ENCODE peak calls at places on chromosomes 6 and 20, in four cellular contexts. D, U, Y and L are unnamed samples.

GRCh38 chr6:84979541-84979940 is 215.1 kb upstream of the TBX18 start:
- DNase-seq in D (no peak), U (no peak), Y (no peak), L (peak)

GRCh38 chr6:120005292-120005976 is 655.9 kb upstream of the MAN1A1 start:
- DNase-seq in D (no peak), U (no peak), Y (no peak), L (no peak)

GRCh38 chr6:74671558-74672025 is 534.3 kb downstream of the COL12A1 start:
- DNase-seq in D (no peak), U (no peak), Y (peak), L (no peak)

GRCh38 chr6:139846538-139847321 is 472.3 kb upstream of the CITED2 start:
- DNase-seq in D (no peak), U (peak), Y (no peak), L (no peak)

GRCh38 chr20:62136283-62137091 is 6.7 kb downstream of the PSMA7 start:
- DNase-seq in D (peak), U (no peak), Y (peak), L (peak)

GRCh38 chr6:31441368-31442267 is 38.2 kb downstream of the MICA start:
- DNase-seq in D (peak), U (peak), Y (peak), L (peak)

GRCh38 chr20:38724603-38725457 is 544 bp downstream of the SLC32A1 start:
- DNase-seq in D (no peak), U (no peak), Y (no peak), L (no peak)

GRCh38 chr6:159819932-159820640 is 20.0 kb downstream of the PNLDC1 start:
- DNase-seq in D (no peak), U (no peak), Y (no peak), L (no peak)

GRCh38 chr6:17768388-17768787 is 61.7 kb upstream of the NUP153 start:
- DNase-seq in D (peak), U (no peak), Y (peak), L (peak)

GRCh38 chr6:110682460-110682853 is 132.8 kb downstream of the CDK19 start:
- DNase-seq in D (peak), U (peak), Y (peak), L (peak)

GRCh38 chr6:37033255-37033654 is 27.8 kb downstream of the FGD2 start:
- DNase-seq in D (no peak), U (no peak), Y (no peak), L (peak)

GRCh38 chr6:157274471-157275226 is 48.7 kb downstream of the TMEM242 start:
- DNase-seq in D (peak), U (peak), Y (peak), L (peak)

GRCh38 chr6:158640519-158640918 is 4.0 kb downstream of the DYNLT1 start:
- DNase-seq in D (no peak), U (no peak), Y (no peak), L (no peak)

GRCh38 chr6:26172496-26172958 is 85.3 kb downstream of the HFE start:
- DNase-seq in D (peak), U (no peak), Y (no peak), L (peak)

GRCh38 chr20:59821788-59822187 is 111.6 kb downstream of the SYCP2 start:
- DNase-seq in D (no peak), U (peak), Y (no peak), L (no peak)

GRCh38 chr6:12294851-12295536 is 4.8 kb downstream of the EDN1 start:
- DNase-seq in D (no peak), U (no peak), Y (no peak), L (peak)

GRCh38 chr20:483791-484644 is 21.7 kb upstream of the TBC1D20 start:
- DNase-seq in D (no peak), U (no peak), Y (no peak), L (no peak)

GRCh38 chr6:34182751-34183531 is 37.1 kb upstream of the GRM4 start:
- DNase-seq in D (no peak), U (no peak), Y (no peak), L (no peak)

GRCh38 chr6:105920071-105920470 is 166.1 kb upstream of the PRDM1 start:
- DNase-seq in D (no peak), U (no peak), Y (no peak), L (no peak)

GRCh38 chr6:37242429-37243052 is 15.0 kb upstream of the TBC1D22B start:
- DNase-seq in D (peak), U (peak), Y (peak), L (peak)

GRCh38 chr6:36387440-36388303 is at the start of gene ETV7:
- DNase-seq in D (peak), U (no peak), Y (peak), L (peak)

GRCh38 chr20:58040447-58041290 is 187.8 kb downstream of the ANKRD60 start:
- DNase-seq in D (no peak), U (peak), Y (no peak), L (no peak)

GRCh38 chr6:2581611-2582010 is 169.1 kb downstream of the MYLK4 start:
- DNase-seq in D (no peak), U (no peak), Y (no peak), L (no peak)

GRCh38 chr6:112004397-112005341 is 49.2 kb upstream of the CCN6 start:
- DNase-seq in D (no peak), U (peak), Y (no peak), L (no peak)

GRCh38 chr20:59818911-59819310 is 114.5 kb downstream of the SYCP2 start:
- DNase-seq in D (no peak), U (peak), Y (no peak), L (no peak)

GRCh38 chr6:91137286-91137685 is 550.4 kb upstream of the MAP3K7 start:
- DNase-seq in D (no peak), U (no peak), Y (no peak), L (no peak)

GRCh38 chr20:41428285-41428684 is 61.7 kb upstream of the EMILIN3 start:
- DNase-seq in D (peak), U (no peak), Y (peak), L (no peak)

GRCh38 chr6:84976516-84977420 is 212.4 kb upstream of the TBX18 start:
- DNase-seq in D (no peak), U (no peak), Y (no peak), L (peak)

GRCh38 chr6:118565317-118565960 is 17.3 kb downstream of the PLN start:
- DNase-seq in D (peak), U (no peak), Y (no peak), L (no peak)

GRCh38 chr6:67535946-67536345 is 1099.1 kb upstream of the ADGRB3 start:
- DNase-seq in D (no peak), U (no peak), Y (no peak), L (no peak)

GRCh38 chr6:33620584-33621395 is at the start of gene ITPR3:
- DNase-seq in D (peak), U (no peak), Y (peak), L (peak)

GRCh38 chr20:25624500-25624939 is 706 bp upstream of the NANP start:
- DNase-seq in D (no peak), U (no peak), Y (no peak), L (no peak)